ENCODE peak calls at places on chromosomes 6 and 20, in seven cellular contexts. T, K, I, Y, P, N and W are unnamed samples.

GRCh38 chr6:132734694-132735236 is 20.9 kb upstream of the VNN1 start:
- DNase-seq in Y (no peak), P (no peak), N (no peak), T (no peak), I (peak), K (no peak), W (peak)

GRCh38 chr20:23049201-23049932 is at the start of gene THBD:
- DNase-seq in N (peak), K (peak), T (no peak), P (peak), I (no peak), Y (peak), W (peak)

GRCh38 chr20:7113577-7114466 is 346.3 kb downstream of the BMP2 start:
- DNase-seq in N (no peak), T (peak), K (peak), I (no peak), P (peak), Y (no peak), W (peak)

GRCh38 chr6:41462033-41462432 is 84.1 kb upstream of the FOXP4 start:
- DNase-seq in I (no peak), K (no peak), T (no peak), P (no peak), Y (no peak), N (no peak), W (no peak)

GRCh38 chr20:49821850-49822249 is 9.2 kb downstream of the SLC9A8 start:
- DNase-seq in P (no peak), N (no peak), K (peak), Y (no peak), I (no peak), T (no peak), W (no peak)

GRCh38 chr6:157059781-157060180 is 263.5 kb downstream of the TMEM242 start:
- DNase-seq in T (no peak), I (no peak), N (no peak), K (no peak), Y (no peak), P (no peak), W (peak)

GRCh38 chr6:159168536-159169192 is 536 bp upstream of the FNDC1 start:
- DNase-seq in P (no peak), Y (peak), K (no peak), I (no peak), T (no peak), N (no peak), W (no peak)

GRCh38 chr20:58497911-58498310 is 17.3 kb downstream of the APCDD1L start:
- DNase-seq in Y (no peak), P (no peak), T (no peak), N (no peak), I (no peak), K (no peak), W (no peak)

GRCh38 chr6:41622210-41622990 is 15.9 kb upstream of the MDFI start:
- DNase-seq in N (peak), Y (no peak), I (no peak), K (no peak), P (no peak), T (no peak), W (no peak)

GRCh38 chr6:111711989-111712388 is 106.3 kb upstream of the TRAF3IP2 start:
- DNase-seq in Y (no peak), I (no peak), T (no peak), N (no peak), K (no peak), P (no peak), W (no peak)

GRCh38 chr6:8494730-8495129 is 59.4 kb upstream of the SLC35B3 start:
- DNase-seq in N (no peak), T (no peak), P (no peak), Y (no peak), K (no peak), I (no peak), W (no peak)

GRCh38 chr20:37527638-37528441 is at the start of gene BLCAP:
- DNase-seq in I (peak), T (peak), N (peak), K (peak), P (peak), Y (peak), W (peak)

GRCh38 chr6:44122821-44123220 is 4.4 kb downstream of the MRPL14 start:
- DNase-seq in N (no peak), T (no peak), P (no peak), K (peak), Y (no peak), I (no peak), W (no peak)

GRCh38 chr6:7241709-7242645 is 71.0 kb downstream of the SSR1 start:
- DNase-seq in Y (no peak), N (no peak), T (no peak), I (no peak), K (peak), P (no peak), W (no peak)

GRCh38 chr20:19786311-19786710 is 28.3 kb downstream of the RIN2 start:
- DNase-seq in Y (no peak), N (peak), P (peak), T (no peak), K (peak), I (peak), W (no peak)

GRCh38 chr6:113634352-113635163 is 222.6 kb upstream of the MARCKS start:
- DNase-seq in Y (no peak), N (no peak), K (no peak), T (no peak), P (no peak), I (no peak), W (no peak)

GRCh38 chr6:137811121-137811911 is 55.7 kb upstream of the TNFAIP3 start:
- DNase-seq in T (no peak), N (peak), Y (peak), K (peak), P (peak), I (peak), W (peak)

GRCh38 chr20:37042986-37043972 is 52.5 kb downstream of the RBL1 start:
- DNase-seq in I (no peak), Y (no peak), P (no peak), K (no peak), N (no peak), T (no peak), W (no peak)

GRCh38 chr6:89139509-89140346 is 6.1 kb upstream of the PM20D2 start:
- DNase-seq in T (no peak), P (peak), Y (no peak), K (peak), N (no peak), I (no peak), W (no peak)

GRCh38 chr6:109010703-109011102 is 83.9 kb downstream of the SESN1 start:
- DNase-seq in K (no peak), N (no peak), T (no peak), P (no peak), Y (no peak), I (no peak), W (peak)

GRCh38 chr20:57910716-57911115 is 200.9 kb upstream of the PMEPA1 start:
- DNase-seq in Y (no peak), T (no peak), I (no peak), P (no peak), K (no peak), N (no peak), W (no peak)

GRCh38 chr6:136466789-136467585 is 83.2 kb downstream of the MAP7 start:
- DNase-seq in P (no peak), K (peak), Y (no peak), T (no peak), N (no peak), I (no peak), W (no peak)

GRCh38 chr20:45355209-45355608 is 7.0 kb upstream of the SDC4 start:
- DNase-seq in Y (no peak), I (no peak), P (no peak), T (no peak), N (peak), K (no peak), W (no peak)

GRCh38 chr6:170253910-170254269 is 37.0 kb downstream of the DLL1 start:
- DNase-seq in I (no peak), Y (no peak), T (no peak), K (no peak), N (no peak), P (no peak), W (no peak)

GRCh38 chr20:32896521-32897280 is 38.0 kb downstream of the EFCAB8 start:
- DNase-seq in Y (no peak), I (no peak), T (no peak), N (no peak), K (no peak), P (no peak), W (no peak)

GRCh38 chr20:45913105-45913504 is 1.1 kb upstream of the PLTP start:
- DNase-seq in N (no peak), T (no peak), Y (no peak), K (no peak), I (no peak), P (no peak), W (no peak)

GRCh38 chr6:138250513-138251247 is 32.4 kb upstream of the PBOV1 start:
- DNase-seq in P (peak), K (no peak), T (no peak), I (no peak), Y (no peak), N (peak), W (no peak)

GRCh38 chr20:1374246-1374645 is 18.6 kb downstream of the FKBP1A start:
- DNase-seq in P (no peak), K (no peak), N (no peak), T (no peak), I (no peak), Y (no peak), W (no peak)

GRCh38 chr20:57680934-57681914 is 28.6 kb downstream of the PMEPA1 start:
- DNase-seq in N (no peak), I (no peak), T (no peak), K (no peak), Y (no peak), P (no peak), W (no peak)

GRCh38 chr6:113591896-113592827 is 265.0 kb upstream of the MARCKS start:
- DNase-seq in Y (no peak), N (no peak), P (no peak), T (peak), I (no peak), K (no peak), W (peak)